ENCODE peak calls at places on chromosomes 16 and 17, in six cellular contexts. M is PC-3, C is endodermal cell, H is AG04450, E is left ventricle myocardium inferior, N is K562. B is an unnamed sample.

GRCh38 chr17:55587608-55588139 is 76.4 kb upstream of the SMIM36 start:
- DNase-seq in M (no peak), C (no peak), H (no peak), E (peak; percentile 37), N (no peak), B (no peak)

GRCh38 chr16:47258874-47259461 is 115.2 kb upstream of the NETO2 start:
- DNase-seq in M (peak; percentile 46), C (peak; percentile 65), H (peak; percentile 2), E (no peak), N (peak; percentile 61), B (no peak)

GRCh38 chr17:71709974-71710373 is 410.8 kb upstream of the SOX9 start:
- DNase-seq in M (no peak), C (no peak), H (no peak), E (no peak), N (no peak), B (no peak)

GRCh38 chr17:17567631-17568030 is 23.9 kb downstream of the PEMT start:
- DNase-seq in M (no peak), C (no peak), H (no peak), E (peak; percentile 76), N (no peak), B (peak; percentile 87)

GRCh38 chr17:69672924-69673323 is 258.4 kb downstream of the MAP2K6 start:
- DNase-seq in M (peak; percentile 46), C (no peak), H (no peak), E (no peak), N (no peak), B (no peak)

GRCh38 chr16:56338566-56339318 is 86.6 kb downstream of the AMFR start:
- DNase-seq in M (no peak), C (no peak), H (no peak), E (no peak), N (no peak), B (no peak)

GRCh38 chr17:44972953-44973352 is 4.8 kb upstream of the C1QL1 start:
- DNase-seq in M (peak; percentile 72), C (no peak), H (no peak), E (no peak), N (no peak), B (no peak)

GRCh38 chr16:72809446-72809845 is 238.5 kb downstream of the ZFHX3 start:
- DNase-seq in M (no peak), C (no peak), H (no peak), E (no peak), N (no peak), B (no peak)

GRCh38 chr17:49357516-49357915 is 4.5 kb downstream of the ZNF652 start:
- DNase-seq in M (no peak), C (no peak), H (no peak), E (no peak), N (no peak), B (no peak)
- H3K4me3 ChIP-seq in M (no peak overlapping the region), C (no peak overlapping the region), H (no peak overlapping the region), E (no peak overlapping the region), N (no peak overlapping the region), B (no peak overlapping the region)

DNA sequence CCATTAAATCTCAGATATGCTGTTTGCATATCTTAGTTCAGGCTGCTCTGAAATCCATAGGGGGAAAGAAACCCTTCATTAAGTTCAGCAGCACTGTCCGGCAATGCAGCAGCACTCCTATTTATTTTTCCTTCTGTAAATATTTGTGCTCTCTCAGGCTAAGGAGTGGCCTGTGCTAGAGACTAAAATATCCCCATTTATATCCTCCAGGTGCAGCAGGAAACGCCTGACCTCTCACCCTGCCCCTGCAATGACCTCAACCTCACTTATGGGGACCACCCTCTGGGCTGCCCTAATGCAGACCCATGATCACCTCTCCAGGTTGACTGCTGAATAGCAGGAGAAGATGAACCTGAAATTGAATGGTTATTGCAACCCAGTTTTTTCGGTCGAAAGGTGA is 165.0 kb upstream of the ELAC2 start:
- DNase-seq in M (no peak), C (peak; percentile 73), H (no peak), E (no peak), N (no peak), B (no peak)
- H3K27ac ChIP-seq in M (no peak overlapping the region), C (no peak overlapping the region), H (no peak overlapping the region), E (no peak overlapping the region), N (no peak overlapping the region), B (no peak overlapping the region)

DNA sequence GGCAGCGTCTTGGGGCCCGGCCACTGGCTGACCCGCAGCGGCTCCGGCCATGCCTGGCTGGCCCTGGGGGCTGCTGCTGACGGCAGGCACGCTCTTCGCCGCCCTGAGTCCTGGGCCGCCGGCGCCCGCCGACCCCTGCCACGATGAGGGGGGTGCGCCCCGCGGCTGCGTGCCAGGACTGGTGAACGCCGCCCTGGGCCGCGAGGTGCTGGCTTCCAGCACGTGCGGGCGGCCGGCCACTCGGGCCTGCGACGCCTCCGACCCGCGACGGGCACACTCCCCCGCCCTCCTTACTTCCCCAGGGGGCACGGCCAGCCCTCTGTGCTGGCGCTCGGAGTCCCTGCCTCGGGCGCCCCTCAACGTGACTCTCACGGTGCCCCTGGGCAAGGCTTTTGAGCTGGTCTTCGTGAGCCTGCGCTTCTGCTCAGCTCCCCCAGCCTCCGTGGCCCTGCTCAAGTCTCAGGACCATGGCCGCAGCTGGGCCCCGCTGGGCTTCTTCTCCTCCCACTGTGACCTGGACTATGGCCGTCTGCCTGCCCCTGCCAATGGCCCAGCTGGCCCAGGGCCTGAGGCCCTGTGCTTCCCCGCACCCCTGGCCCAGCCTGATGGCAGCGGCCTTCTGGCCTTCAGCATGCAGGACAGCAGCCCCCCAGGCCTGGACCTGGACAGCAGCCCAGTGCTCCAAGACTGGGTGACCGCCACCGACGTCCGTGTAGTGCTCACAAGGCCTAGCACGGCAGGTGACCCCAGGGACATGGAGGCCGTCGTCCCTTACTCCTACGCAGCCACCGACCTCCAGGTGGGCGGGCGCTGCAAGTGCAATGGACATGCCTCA is 773 bp downstream of the NTN3 start:
- DNase-seq in M (no peak), C (no peak), H (no peak), E (no peak), N (no peak), B (no peak)
- H3K4me3 ChIP-seq in M (no peak overlapping the region), C (no peak overlapping the region), H (peak overlapping the region; percentile 37), E (peak overlapping the region; percentile 56), N (no peak overlapping the region), B (no peak overlapping the region)

GRCh38 chr17:4834621-4835020 is 1.5 kb downstream of the MINK1 start:
- DNase-seq in M (peak; percentile 38), C (no peak), H (no peak), E (no peak), N (no peak), B (no peak)
- H3K27ac ChIP-seq in M (peak overlapping the region; percentile 60), C (no peak overlapping the region), H (peak overlapping the region; percentile 47), E (peak overlapping the region; percentile 95), N (peak overlapping the region; percentile 71), B (no peak overlapping the region)

DNA sequence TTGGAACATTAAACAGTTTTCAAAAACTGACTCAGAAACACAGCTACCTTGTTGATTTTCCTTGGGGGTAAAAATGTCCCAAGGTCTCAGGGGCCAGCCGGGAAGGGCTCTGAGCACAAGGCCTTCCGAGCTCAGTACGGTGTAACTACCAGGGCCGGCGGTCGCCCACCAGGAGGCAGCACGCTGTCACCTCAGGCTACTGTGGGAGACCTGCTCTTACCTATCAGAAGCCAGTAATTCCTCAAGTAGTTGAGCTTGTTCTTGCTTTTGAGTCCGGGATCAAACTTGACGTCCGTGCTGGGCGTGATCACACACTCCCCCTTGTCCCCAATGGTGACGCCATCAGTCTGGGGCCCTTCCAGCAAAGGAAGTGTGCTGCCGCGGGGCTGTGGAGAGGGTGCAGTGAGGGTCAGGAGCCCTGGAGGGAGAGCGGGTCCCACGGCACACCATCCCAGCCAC is 43.4 kb upstream of the ICAM2 start:
- DNase-seq in M (peak; percentile 40), C (peak; percentile 97), H (no peak), E (peak; percentile 45), N (peak; percentile 50), B (no peak)
- H3K4me3 ChIP-seq in M (no peak overlapping the region), C (no peak overlapping the region), H (no peak overlapping the region), E (no peak overlapping the region), N (no peak overlapping the region), B (no peak overlapping the region)

B was measured in aorta.